ENCODE peak calls at places on chromosomes 5 and 9, in six cellular contexts. B, L, H, N, P and Q are unnamed samples.

GRCh38 chr9:108756746-108757490 is 98.9 kb downstream of the ACTL7B start:
- DNase-seq in N (no peak), H (no peak), L (no peak), P (no peak), B (no peak), Q (no peak)

GRCh38 chr5:55904152-55904551 is 53.0 kb downstream of the IL31RA start:
- DNase-seq in P (no peak), N (no peak), L (no peak), H (no peak), B (no peak), Q (no peak)

GRCh38 chr9:6680797-6681146 is 35.2 kb upstream of the GLDC start:
- DNase-seq in P (peak; percentile 64), H (no peak), N (no peak), L (no peak), B (no peak), Q (no peak)

GRCh38 chr5:2071562-2071961 is 188.8 kb upstream of the IRX4 start:
- DNase-seq in B (no peak), N (no peak), H (no peak), L (no peak), P (no peak), Q (no peak)

GRCh38 chr9:73866451-73866850 is 630.7 kb upstream of the RORB start:
- DNase-seq in L (no peak), B (no peak), N (no peak), H (no peak), P (no peak), Q (no peak)

GRCh38 chr5:157072508-157072907 is 13.6 kb upstream of the HAVCR1 start:
- DNase-seq in P (no peak), L (no peak), H (no peak), B (no peak), N (no peak), Q (no peak)

GRCh38 chr5:98997000-98997399 is 68.2 kb upstream of the CHD1 start:
- DNase-seq in P (no peak), N (no peak), B (no peak), L (no peak), H (no peak), Q (no peak)

GRCh38 chr5:2752875-2753435 is 1.5 kb upstream of the IRX2 start:
- DNase-seq in L (peak; percentile 30), B (no peak), H (no peak), P (no peak), N (no peak), Q (no peak)

GRCh38 chr5:40904205-40904993 is 4.9 kb upstream of the C7 start:
- DNase-seq in L (peak; percentile 73), B (no peak), P (peak; percentile 19), H (peak; percentile 76), N (peak; percentile 52), Q (peak; percentile 93)

GRCh38 chr9:85715587-85715986 is 26.2 kb downstream of the AGTPBP1 start:
- DNase-seq in P (no peak), L (no peak), H (no peak), B (no peak), N (no peak), Q (no peak)
- H3K4me3 ChIP-seq in P (no peak overlapping the region), L (no peak overlapping the region), H (no peak overlapping the region), B (no peak overlapping the region), N (no peak overlapping the region), Q (no peak overlapping the region)

GRCh38 chr5:142847898-142848790 is 78.0 kb downstream of the ARHGAP26 start:
- DNase-seq in L (no peak), N (no peak), B (no peak), P (no peak), H (no peak), Q (peak; percentile 81)
- H3K27ac ChIP-seq in L (peak overlapping the region; percentile 79), N (no peak overlapping the region), B (no peak overlapping the region), P (no peak overlapping the region), H (no peak overlapping the region), Q (peak overlapping the region; percentile 8)

GRCh38 chr5:134071850-134072207 is 42.7 kb upstream of the TCF7 start:
- DNase-seq in L (no peak), P (no peak), H (no peak), B (no peak), N (no peak), Q (no peak)

GRCh38 chr5:134070648-134070978 is 43.9 kb upstream of the TCF7 start:
- DNase-seq in B (no peak), N (no peak), H (no peak), L (no peak), P (no peak), Q (no peak)

GRCh38 chr5:134072471-134073220 is 41.8 kb upstream of the TCF7 start:
- DNase-seq in L (no peak), B (no peak), N (no peak), P (no peak), H (no peak), Q (no peak)

GRCh38 chr5:134069553-134069952 is 44.9 kb upstream of the TCF7 start:
- DNase-seq in P (no peak), N (no peak), L (no peak), H (no peak), B (no peak), Q (no peak)

GRCh38 chr5:134070979-134071849 is 43.3 kb upstream of the TCF7 start:
- DNase-seq in L (no peak), B (no peak), H (no peak), N (no peak), P (peak; percentile 28), Q (no peak)
- H3K4me3 ChIP-seq in L (peak overlapping the region; percentile 22), B (peak overlapping the region; percentile 56), H (peak overlapping the region; percentile 43), N (no peak overlapping the region), P (peak overlapping the region; percentile 53), Q (no peak overlapping the region)

GRCh38 chr9:81628897-81629296 is 60.5 kb downstream of the TLE1 start:
- DNase-seq in B (no peak), N (no peak), P (no peak), L (no peak), H (no peak), Q (no peak)
- H3K27ac ChIP-seq in B (no peak overlapping the region), N (no peak overlapping the region), P (no peak overlapping the region), L (no peak overlapping the region), H (no peak overlapping the region), Q (no peak overlapping the region)

DNA sequence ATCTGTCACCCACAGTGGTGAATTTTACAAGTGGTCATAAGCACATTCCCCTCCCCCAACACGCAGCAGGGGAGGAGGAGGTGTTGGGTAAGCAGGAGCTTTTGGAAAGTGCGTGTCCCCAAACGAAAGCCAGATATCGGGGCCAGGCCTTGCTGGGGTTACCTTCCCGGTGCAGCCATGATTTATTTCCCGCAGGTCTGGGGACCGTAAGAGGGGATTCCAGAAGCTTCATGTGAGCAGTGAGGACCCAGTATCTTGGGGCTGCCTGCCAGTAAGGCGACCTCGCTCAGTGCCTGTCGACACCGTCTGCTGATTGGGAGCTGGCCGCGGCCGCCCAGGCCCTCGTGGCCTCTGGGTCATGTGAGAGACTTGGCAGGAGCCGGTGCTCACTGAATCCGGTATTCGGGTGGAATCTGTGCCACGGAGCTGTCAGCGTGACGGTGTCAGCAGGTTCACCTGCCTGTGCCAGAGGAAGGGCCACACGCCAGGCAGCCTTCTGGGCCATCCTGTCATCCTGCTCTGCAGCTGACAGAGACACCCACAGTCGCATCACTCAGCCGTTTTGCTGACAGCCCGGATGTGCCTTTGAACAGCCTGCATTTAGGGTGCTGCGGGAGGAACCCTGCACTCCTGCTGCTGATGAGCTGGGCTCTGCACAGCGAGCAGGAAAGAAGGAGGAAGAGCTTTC is 37.3 kb downstream of the SEC61B start:
- DNase-seq in N (peak; percentile 74), L (peak; percentile 90), H (no peak), B (no peak), P (no peak), Q (peak; percentile 56)
- H3K4me3 ChIP-seq in N (peak overlapping the region; percentile 14), L (peak overlapping the region; percentile 23), H (no peak overlapping the region), B (peak overlapping the region; percentile 63), P (peak overlapping the region; percentile 34), Q (peak overlapping the region; percentile 50)

GRCh38 chr9:84617415-84617814 is 52.1 kb upstream of the NTRK2 start:
- DNase-seq in P (no peak), B (no peak), N (no peak), H (no peak), L (no peak), Q (no peak)
- H3K27ac ChIP-seq in P (no peak overlapping the region), B (no peak overlapping the region), N (no peak overlapping the region), H (no peak overlapping the region), L (no peak overlapping the region), Q (no peak overlapping the region)

GRCh38 chr9:125444166-125444565 is 182.5 kb downstream of the GAPVD1 start:
- DNase-seq in H (no peak), N (no peak), L (no peak), P (no peak), B (no peak), Q (no peak)
- H3K4me3 ChIP-seq in H (no peak overlapping the region), N (no peak overlapping the region), L (no peak overlapping the region), P (no peak overlapping the region), B (no peak overlapping the region), Q (no peak overlapping the region)

DNA sequence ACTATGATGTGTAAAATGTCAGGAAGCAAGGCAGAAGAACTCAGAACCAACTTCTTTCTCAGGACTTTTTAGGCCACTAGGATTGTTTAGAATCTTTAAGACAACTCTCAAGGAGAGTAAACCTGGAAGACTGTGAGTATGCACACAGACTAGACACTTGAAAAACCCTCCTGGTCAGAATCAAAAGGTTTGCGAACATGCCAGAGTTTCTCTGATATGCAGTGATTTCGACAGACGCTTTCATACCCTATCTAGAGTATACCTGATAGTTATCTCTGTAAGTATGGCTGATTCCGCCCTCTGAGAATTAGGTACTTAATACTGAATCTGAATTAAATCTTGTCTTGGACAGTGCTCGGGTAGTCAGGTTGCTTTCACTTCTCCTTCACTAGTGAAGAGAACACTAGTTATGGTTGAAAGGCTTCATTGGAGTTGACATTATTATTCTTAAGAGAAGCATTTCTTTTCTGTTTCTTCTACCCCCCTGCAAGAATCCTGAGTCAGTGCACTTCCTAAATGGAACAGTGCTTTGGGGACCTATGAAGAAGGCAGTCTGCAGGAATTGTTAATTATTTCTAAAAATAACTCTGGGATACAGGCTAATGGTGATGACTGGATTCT is 158.1 kb downstream of the HACD4 start:
- DNase-seq in H (no peak), L (no peak), P (no peak), B (no peak), N (no peak), Q (no peak)
- H3K27ac ChIP-seq in H (no peak overlapping the region), L (no peak overlapping the region), P (no peak overlapping the region), B (no peak overlapping the region), N (no peak overlapping the region), Q (no peak overlapping the region)

GRCh38 chr5:148829734-148830133 is 3.3 kb downstream of the ADRB2 start:
- DNase-seq in P (no peak), B (no peak), L (no peak), N (no peak), H (no peak), Q (no peak)
- H3K4me3 ChIP-seq in P (peak overlapping the region; percentile 36), B (peak overlapping the region; percentile 71), L (peak overlapping the region; percentile 73), N (peak overlapping the region; percentile 76), H (no peak overlapping the region), Q (no peak overlapping the region)